ENCODE peak calls at places on chromosomes 2 and 18, in six cellular contexts. E is IMR-90, T is sigmoid colon, B is tibial artery, Z is adrenal gland, P is pancreas. M is an unnamed sample. For H3K36me3, the result is how much of the 10 kb centered on the place peaks cover.

GRCh38 chr18:79524181-79525078 is 128.7 kb downstream of the NFATC1 start:
- DNase-seq in E (no peak), T (peak), B (peak), Z (peak), P (peak), M (peak)

GRCh38 chr2:63048367-63049171 is 2.1 kb upstream of the OTX1 start:
- DNase-seq in E (no peak), T (no peak), B (no peak), Z (no peak), P (no peak), M (peak)

GRCh38 chr2:53353372-53354111 is 414.1 kb upstream of the CHAC2 start:
- DNase-seq in E (peak), T (no peak), B (no peak), Z (no peak), P (no peak), M (no peak)

GRCh38 chr2:234673961-234674759 is 177.3 kb upstream of the ARL4C start:
- DNase-seq in E (no peak), T (no peak), B (no peak), Z (no peak), P (no peak), M (no peak)

GRCh38 chr2:50953021-50953420 is 78.9 kb downstream of the NRXN1 start:
- DNase-seq in E (peak), T (no peak), B (no peak), Z (no peak), P (no peak), M (no peak)

GRCh38 chr2:111036042-111036441 is 84.7 kb upstream of the BCL2L11 start:
- DNase-seq in E (no peak), T (no peak), B (no peak), Z (no peak), P (no peak), M (no peak)

GRCh38 chr2:156132130-156132529 is 200.4 kb downstream of the NR4A2 start:
- DNase-seq in E (no peak), T (no peak), B (no peak), Z (no peak), P (no peak), M (no peak)

GRCh38 chr2:64989982-64990614 is 899 bp downstream of the SLC1A4 start:
- DNase-seq in E (no peak), T (no peak), B (peak), Z (no peak), P (peak), M (peak)

GRCh38 chr2:218852911-218853667 is 6.5 kb upstream of the WNT6 start:
- DNase-seq in E (peak), T (no peak), B (peak), Z (peak), P (peak), M (no peak)

GRCh38 chr2:28408764-28409599 is 16.3 kb downstream of the FOSL2 start:
- DNase-seq in E (peak), T (peak), B (peak), Z (peak), P (no peak), M (peak)

GRCh38 chr18:3248670-3249359 is 1.2 kb downstream of the MYL12A start:
- DNase-seq in E (peak), T (no peak), B (no peak), Z (no peak), P (no peak), M (no peak)

GRCh38 chr2:13046557-13047165 is 329.9 kb downstream of the TRIB2 start:
- DNase-seq in E (peak), T (no peak), B (no peak), Z (no peak), P (no peak), M (no peak)

GRCh38 chr2:204264746-204265145 is 280.5 kb upstream of the PARD3B start:
- DNase-seq in E (no peak), T (no peak), B (no peak), Z (no peak), P (no peak), M (no peak)

GRCh38 chr2:8676191-8676914 is 5.5 kb upstream of the ID2 start:
- DNase-seq in E (peak), T (peak), B (peak), Z (peak), P (peak), M (peak)

GRCh38 chr18:21439453-21439852 is 161.1 kb downstream of the ESCO1 start:
- DNase-seq in E (peak), T (no peak), B (no peak), Z (no peak), P (no peak), M (no peak)

DNA sequence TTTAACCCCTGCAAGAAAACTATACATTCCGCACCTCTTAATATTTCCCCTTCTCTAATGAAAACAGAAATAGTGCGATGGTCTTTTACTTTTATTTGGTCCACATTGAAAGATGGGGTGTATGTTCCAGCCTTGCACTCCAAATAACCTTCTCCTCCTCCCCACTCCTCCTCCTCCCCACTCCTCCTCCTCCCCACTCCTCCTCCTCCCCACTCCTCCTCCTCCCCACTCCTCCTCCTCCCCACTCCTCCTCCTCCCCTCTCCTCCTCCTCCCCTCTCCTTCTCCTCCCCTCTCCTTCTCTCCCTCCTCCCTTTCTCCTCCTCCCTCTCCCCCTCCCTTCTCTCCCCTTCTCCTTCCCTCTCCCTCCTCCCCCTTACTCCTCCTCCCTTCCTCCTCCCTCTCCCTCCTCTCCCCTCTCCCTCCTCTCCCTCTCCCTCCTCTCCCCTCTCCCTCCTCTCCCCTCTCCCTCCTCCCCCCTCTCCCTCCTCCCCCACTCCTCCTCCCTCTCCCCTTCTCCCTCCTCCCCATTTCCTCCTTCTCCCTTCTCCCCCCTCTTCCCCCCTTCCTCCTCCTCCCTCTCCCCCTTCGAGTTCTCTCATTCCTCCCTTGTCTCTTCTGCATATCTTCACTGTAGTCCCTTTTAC is 70.4 kb downstream of the ZNF532 start:
- DNase-seq in E (no peak), T (no peak), B (no peak), Z (no peak), P (no peak), M (no peak)
- H3K36me3 ChIP-seq in E (under half), T (under half), B (under half), Z (under half), P (under half), M (under half)

GRCh38 chr2:222637072-222637471 is 18.8 kb downstream of the FARSB start:
- DNase-seq in E (no peak), T (no peak), B (no peak), Z (no peak), P (no peak), M (no peak)

DNA sequence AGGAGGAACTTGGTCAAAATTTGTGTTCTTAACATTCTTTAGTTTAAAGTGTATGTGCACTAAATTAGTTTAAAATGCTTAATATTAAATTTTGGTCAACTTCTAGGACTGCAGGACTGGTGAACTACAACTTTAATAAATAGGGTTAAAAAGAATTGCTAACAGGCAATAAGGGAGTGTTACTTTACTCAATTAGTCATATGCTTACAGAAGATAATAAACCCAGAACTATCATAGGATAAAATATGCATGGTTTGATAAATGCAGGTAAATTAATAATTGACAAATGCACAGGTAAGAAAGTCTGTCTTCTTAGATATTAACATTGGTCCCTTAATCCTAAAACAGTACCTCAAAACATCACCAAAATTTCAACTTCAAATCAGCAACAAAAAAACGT is 20.6 kb downstream of the FARSB start:
- DNase-seq in E (no peak), T (no peak), B (no peak), Z (no peak), P (no peak), M (no peak)
- H3K36me3 ChIP-seq in E (under half), T (half or more), B (half or more), Z (under half), P (under half), M (under half)

DNA sequence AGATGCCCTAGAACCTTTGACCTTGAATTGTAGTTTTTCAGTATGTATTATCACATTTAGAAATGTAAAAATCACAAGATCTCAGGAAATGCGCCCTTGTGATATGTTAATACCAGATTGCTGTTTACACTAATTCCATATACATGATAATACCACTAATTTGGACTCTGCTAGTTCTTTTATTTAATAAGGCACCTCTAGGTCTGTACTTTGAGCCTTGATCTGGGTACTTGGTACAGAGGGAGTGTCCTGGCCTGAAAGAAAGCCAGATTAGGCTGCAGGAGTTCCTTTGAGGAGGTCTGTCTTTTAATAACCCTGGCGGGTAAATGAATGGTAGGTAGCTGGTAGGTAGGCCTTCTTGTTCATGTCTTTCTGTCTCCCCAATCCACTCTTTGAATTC is 26.3 kb downstream of the PLEKHA3 start:
- DNase-seq in E (no peak), T (no peak), B (no peak), Z (no peak), P (no peak), M (no peak)
- H3K36me3 ChIP-seq in E (under half), T (under half), B (under half), Z (under half), P (under half), M (under half)

GRCh38 chr18:76837071-76837470 is 14.7 kb downstream of the ZNF236 start:
- DNase-seq in E (no peak), T (no peak), B (no peak), Z (no peak), P (no peak), M (no peak)

GRCh38 chr18:76834379-76834778 is 12.0 kb downstream of the ZNF236 start:
- DNase-seq in E (no peak), T (no peak), B (no peak), Z (no peak), P (no peak), M (no peak)

GRCh38 chr18:76839395-76839794 is 17.0 kb downstream of the ZNF236 start:
- DNase-seq in E (peak), T (no peak), B (no peak), Z (no peak), P (no peak), M (no peak)

GRCh38 chr18:76835380-76835779 is 13.0 kb downstream of the ZNF236 start:
- DNase-seq in E (no peak), T (no peak), B (no peak), Z (no peak), P (no peak), M (no peak)

GRCh38 chr18:76838182-76838581 is 15.8 kb downstream of the ZNF236 start:
- DNase-seq in E (peak), T (no peak), B (no peak), Z (no peak), P (no peak), M (no peak)
- H3K36me3 ChIP-seq in E (under half), T (under half), B (under half), Z (under half), P (under half), M (under half)

GRCh38 chr2:46621499-46621898 is 142.1 kb downstream of the TMEM247 start:
- DNase-seq in E (no peak), T (no peak), B (no peak), Z (no peak), P (no peak), M (no peak)
- H3K36me3 ChIP-seq in E (under half), T (under half), B (under half), Z (under half), P (under half), M (under half)

DNA sequence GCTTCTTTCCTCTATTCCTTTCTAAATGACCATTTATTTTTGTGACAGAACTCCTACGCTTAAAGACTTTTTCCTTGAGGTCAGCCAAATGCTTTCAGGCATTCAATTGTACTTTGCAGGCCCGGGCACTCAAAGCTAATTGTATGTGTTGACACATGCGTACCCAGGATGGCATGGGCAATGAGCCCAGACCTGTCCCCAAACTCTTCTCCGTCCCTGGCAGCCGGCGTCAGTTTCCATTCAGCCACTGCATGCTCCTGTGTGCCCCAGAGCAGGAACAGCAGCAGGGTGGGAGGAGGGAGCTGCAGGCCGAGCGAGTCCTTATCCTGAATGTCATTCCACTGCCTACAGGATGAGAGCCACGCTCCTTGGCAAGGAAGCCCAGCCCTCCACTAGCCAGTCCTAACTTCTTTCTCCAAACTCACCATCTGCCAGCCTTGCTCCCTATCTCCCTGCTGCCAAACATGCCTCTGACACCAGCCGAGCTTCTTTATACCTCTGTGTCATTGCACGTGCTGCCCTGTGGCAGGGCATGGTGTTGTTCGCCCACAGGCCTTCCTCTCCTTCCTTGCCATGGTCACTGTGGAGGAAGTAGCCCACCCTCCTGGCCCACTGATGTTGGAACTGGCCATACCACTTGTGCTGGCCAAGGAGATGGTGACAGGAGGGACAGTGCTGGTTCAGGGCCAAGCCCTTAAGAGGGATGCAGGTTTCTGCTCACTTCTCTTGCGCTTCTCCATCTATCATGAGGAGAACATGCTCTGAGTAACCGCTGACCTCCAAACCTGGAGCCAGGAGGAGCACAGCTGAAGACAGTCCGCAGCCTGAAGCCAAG is 116.9 kb upstream of the FHL2 start:
- DNase-seq in E (no peak), T (no peak), B (peak), Z (no peak), P (peak), M (peak)
- H3K36me3 ChIP-seq in E (under half), T (under half), B (under half), Z (under half), P (under half), M (under half)

GRCh38 chr2:43943809-43944452 is 51.9 kb downstream of the LRPPRC start:
- DNase-seq in E (peak), T (no peak), B (no peak), Z (no peak), P (no peak), M (no peak)
- H3K36me3 ChIP-seq in E (under half), T (under half), B (half or more), Z (under half), P (under half), M (under half)

GRCh38 chr2:109439897-109440506 is 173.8 kb downstream of the SEPTIN10 start:
- DNase-seq in E (no peak), T (peak), B (peak), Z (no peak), P (no peak), M (no peak)
- H3K36me3 ChIP-seq in E (under half), T (under half), B (under half), Z (under half), P (under half), M (under half)